ENCODE peak calls at places on chromosome 10, in four cellular contexts. One of them, this sample, is unnamed. For H3K4me1, the result is how much of the 10 kb centered on the place peaks cover.

GRCh38 chr10:14102056-14102455 is 228.7 kb downstream of the FRMD4A start:
- DNase-seq in adrenal gland: no peak
- DNase-seq in Panc1: no peak
- DNase-seq in K562: no peak
- DNase-seq in this sample: no peak

GRCh38 chr10:1608408-1609037 is 128.8 kb downstream of the ADARB2 start:
- DNase-seq in adrenal gland: no peak
- DNase-seq in Panc1: no peak
- DNase-seq in K562: no peak
- DNase-seq in this sample: no peak

GRCh38 chr10:119725550-119726290 is at the start of gene INPP5F:
- DNase-seq in adrenal gland: peak
- DNase-seq in Panc1: peak
- DNase-seq in K562: peak
- DNase-seq in this sample: peak

GRCh38 chr10:44850356-44850934 is 60.7 kb upstream of the TMEM72 start:
- DNase-seq in adrenal gland: no peak
- DNase-seq in Panc1: no peak
- DNase-seq in K562: no peak
- DNase-seq in this sample: no peak

GRCh38 chr10:16967866-16968721 is 150.9 kb upstream of the RSU1 start:
- DNase-seq in adrenal gland: no peak
- DNase-seq in Panc1: peak
- DNase-seq in K562: no peak
- DNase-seq in this sample: no peak

GRCh38 chr10:72270607-72271281 is 3.0 kb upstream of the DDIT4 start:
- DNase-seq in adrenal gland: no peak
- DNase-seq in Panc1: no peak
- DNase-seq in K562: no peak
- DNase-seq in this sample: no peak

GRCh38 chr10:111079241-111079760 is 2.5 kb downstream of the ADRA2A start:
- DNase-seq in adrenal gland: no peak
- DNase-seq in Panc1: no peak
- DNase-seq in K562: no peak
- DNase-seq in this sample: no peak

GRCh38 chr10:94500063-94500462 is 45.5 kb upstream of the HELLS start:
- DNase-seq in adrenal gland: no peak
- DNase-seq in Panc1: no peak
- DNase-seq in K562: no peak
- DNase-seq in this sample: peak

GRCh38 chr10:116183733-116184447 is 89.1 kb downstream of the GFRA1 start:
- DNase-seq in adrenal gland: peak
- DNase-seq in Panc1: no peak
- DNase-seq in K562: no peak
- DNase-seq in this sample: no peak

GRCh38 chr10:5349362-5349761 is 15.4 kb upstream of the UCN3 start:
- DNase-seq in adrenal gland: no peak
- DNase-seq in Panc1: no peak
- DNase-seq in K562: no peak
- DNase-seq in this sample: no peak

GRCh38 chr10:118210276-118210675 is 131.8 kb downstream of the FAM204A start:
- DNase-seq in adrenal gland: no peak
- DNase-seq in Panc1: no peak
- DNase-seq in K562: no peak
- DNase-seq in this sample: no peak

GRCh38 chr10:118853916-118854315 is 99.1 kb upstream of the CACUL1 start:
- DNase-seq in adrenal gland: no peak
- DNase-seq in Panc1: no peak
- DNase-seq in K562: no peak
- DNase-seq in this sample: no peak

GRCh38 chr10:3251172-3251571 is 78.6 kb upstream of the PITRM1 start:
- DNase-seq in adrenal gland: no peak
- DNase-seq in Panc1: no peak
- DNase-seq in K562: no peak
- DNase-seq in this sample: no peak

GRCh38 chr10:113213041-113213440 is 263.0 kb downstream of the TCF7L2 start:
- DNase-seq in adrenal gland: no peak
- DNase-seq in Panc1: no peak
- DNase-seq in K562: no peak
- DNase-seq in this sample: no peak

GRCh38 chr10:103752680-103753248 is 102.6 kb downstream of the SH3PXD2A start:
- DNase-seq in adrenal gland: no peak
- DNase-seq in Panc1: no peak
- DNase-seq in K562: peak
- DNase-seq in this sample: no peak

GRCh38 chr10:13100349-13101294 is 659 bp downstream of the OPTN start:
- DNase-seq in adrenal gland: peak
- DNase-seq in Panc1: no peak
- DNase-seq in K562: peak
- DNase-seq in this sample: peak

GRCh38 chr10:71621783-71622526 is 97.6 kb downstream of the C10orf105 start:
- DNase-seq in adrenal gland: peak
- DNase-seq in Panc1: no peak
- DNase-seq in K562: no peak
- DNase-seq in this sample: peak

GRCh38 chr10:132455986-132456847 is 59.2 kb downstream of the PWWP2B start:
- DNase-seq in adrenal gland: no peak
- DNase-seq in Panc1: no peak
- DNase-seq in K562: no peak
- DNase-seq in this sample: no peak

GRCh38 chr10:97974108-97974507 is 56.3 kb downstream of the CRTAC1 start:
- DNase-seq in adrenal gland: no peak
- DNase-seq in Panc1: no peak
- DNase-seq in K562: no peak
- DNase-seq in this sample: no peak

GRCh38 chr10:118835682-118836326 is 81.0 kb upstream of the CACUL1 start:
- DNase-seq in adrenal gland: peak
- DNase-seq in Panc1: no peak
- DNase-seq in K562: no peak
- DNase-seq in this sample: no peak

GRCh38 chr10:125123363-125124113 is 36.8 kb downstream of the CTBP2 start:
- DNase-seq in adrenal gland: peak
- DNase-seq in Panc1: peak
- DNase-seq in K562: no peak
- DNase-seq in this sample: no peak

GRCh38 chr10:96673318-96674099 is 46.8 kb downstream of the PIK3AP1 start:
- DNase-seq in adrenal gland: peak
- DNase-seq in Panc1: no peak
- DNase-seq in K562: no peak
- DNase-seq in this sample: no peak

GRCh38 chr10:96619120-96619519 is 32.3 kb upstream of the TM9SF3 start:
- DNase-seq in adrenal gland: no peak
- DNase-seq in Panc1: no peak
- DNase-seq in K562: peak
- DNase-seq in this sample: no peak

GRCh38 chr10:130167193-130167592 is 31.0 kb downstream of the GLRX3 start:
- DNase-seq in adrenal gland: no peak
- DNase-seq in Panc1: no peak
- DNase-seq in K562: no peak
- DNase-seq in this sample: no peak

GRCh38 chr10:25818751-25819150 is 115.3 kb upstream of the MYO3A start:
- DNase-seq in adrenal gland: no peak
- DNase-seq in Panc1: no peak
- DNase-seq in K562: no peak
- DNase-seq in this sample: no peak

GRCh38 chr10:7111574-7111973 is 299.3 kb downstream of the SFMBT2 start:
- DNase-seq in adrenal gland: no peak
- DNase-seq in Panc1: no peak
- DNase-seq in K562: no peak
- DNase-seq in this sample: no peak

GRCh38 chr10:6101181-6101580 is 12.3 kb downstream of the RBM17 start:
- DNase-seq in adrenal gland: no peak
- DNase-seq in Panc1: no peak
- DNase-seq in K562: no peak
- DNase-seq in this sample: no peak

GRCh38 chr10:62183857-62184805 is 84.5 kb downstream of the RTKN2 start:
- DNase-seq in adrenal gland: no peak
- DNase-seq in Panc1: peak
- DNase-seq in K562: no peak
- DNase-seq in this sample: no peak

GRCh38 chr10:111323567-111323966 is 246.7 kb downstream of the ADRA2A start:
- DNase-seq in adrenal gland: no peak
- DNase-seq in Panc1: no peak
- DNase-seq in K562: no peak
- DNase-seq in this sample: no peak

GRCh38 chr10:34098817-34099567 is 716.1 kb downstream of the PARD3 start:
- DNase-seq in adrenal gland: no peak
- DNase-seq in Panc1: no peak
- DNase-seq in K562: no peak
- DNase-seq in this sample: no peak

GRCh38 chr10:69250041-69250440 is 28.3 kb upstream of the HK1 start:
- DNase-seq in adrenal gland: no peak
- DNase-seq in Panc1: no peak
- DNase-seq in K562: no peak
- DNase-seq in this sample: no peak
- H3K4me1 ChIP-seq in adrenal gland: under half
- H3K4me1 ChIP-seq in Panc1: under half
- H3K4me1 ChIP-seq in K562: under half
- H3K4me1 ChIP-seq in this sample: under half

GRCh38 chr10:50453940-50454339 is 169.8 kb downstream of the SGMS1 start:
- DNase-seq in adrenal gland: no peak
- DNase-seq in Panc1: no peak
- DNase-seq in K562: no peak
- DNase-seq in this sample: no peak

GRCh38 chr10:50456711-50457110 is 167.0 kb downstream of the SGMS1 start:
- DNase-seq in adrenal gland: no peak
- DNase-seq in Panc1: no peak
- DNase-seq in K562: no peak
- DNase-seq in this sample: no peak

GRCh38 chr10:50447691-50448090 is 176.1 kb downstream of the SGMS1 start:
- DNase-seq in adrenal gland: no peak
- DNase-seq in Panc1: no peak
- DNase-seq in K562: no peak
- DNase-seq in this sample: no peak

GRCh38 chr10:50452603-50453002 is 171.2 kb downstream of the SGMS1 start:
- DNase-seq in adrenal gland: no peak
- DNase-seq in Panc1: no peak
- DNase-seq in K562: no peak
- DNase-seq in this sample: no peak
- H3K4me1 ChIP-seq in adrenal gland: under half
- H3K4me1 ChIP-seq in Panc1: under half
- H3K4me1 ChIP-seq in K562: under half
- H3K4me1 ChIP-seq in this sample: under half

GRCh38 chr10:78404296-78404695 is 370.6 kb downstream of the RPS24 start:
- DNase-seq in adrenal gland: no peak
- DNase-seq in Panc1: no peak
- DNase-seq in K562: no peak
- DNase-seq in this sample: no peak
- H3K4me1 ChIP-seq in adrenal gland: under half
- H3K4me1 ChIP-seq in Panc1: under half
- H3K4me1 ChIP-seq in K562: under half
- H3K4me1 ChIP-seq in this sample: under half

DNA sequence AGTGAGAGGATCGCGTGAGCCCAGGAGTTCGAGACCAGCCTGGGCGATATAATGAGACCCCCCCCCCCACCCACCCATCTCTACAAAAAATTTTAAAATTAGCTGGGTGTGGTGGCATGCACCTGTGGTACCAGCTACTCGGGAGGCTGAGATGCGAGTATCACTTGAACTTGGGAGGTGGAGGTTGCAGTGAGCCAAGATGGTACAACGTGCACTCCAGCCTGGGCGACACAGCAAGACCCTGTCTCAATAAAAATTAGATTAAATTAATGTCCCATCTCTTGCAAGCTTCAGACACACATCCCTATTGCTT is 391 bp upstream of the PROSER2 start:
- DNase-seq in adrenal gland: no peak
- DNase-seq in Panc1: no peak
- DNase-seq in K562: no peak
- DNase-seq in this sample: no peak
- H3K4me1 ChIP-seq in adrenal gland: under half
- H3K4me1 ChIP-seq in Panc1: under half
- H3K4me1 ChIP-seq in K562: under half
- H3K4me1 ChIP-seq in this sample: under half

GRCh38 chr10:80465839-80466590 is 11.9 kb downstream of the TSPAN14 start:
- DNase-seq in adrenal gland: no peak
- DNase-seq in Panc1: no peak
- DNase-seq in K562: no peak
- DNase-seq in this sample: no peak
- H3K4me1 ChIP-seq in adrenal gland: half or more
- H3K4me1 ChIP-seq in Panc1: under half
- H3K4me1 ChIP-seq in K562: under half
- H3K4me1 ChIP-seq in this sample: under half